ENCODE peak calls at places on chromosomes 5 and 9, in six cellular contexts. Y, X, C, D, W and L are unnamed samples.
A peak's percentile ranks its signal among the peaks of the same experiment; 100 is the strongest.

GRCh38 chr5:19492861-19493260 is 495.1 kb downstream of the CDH18 start:
- DNase-seq in X (no peak), W (no peak), Y (no peak), C (no peak), D (no peak), L (no peak)

GRCh38 chr5:168600409-168600808 is 21.2 kb upstream of the PANK3 start:
- DNase-seq in C (no peak), W (no peak), X (no peak), D (no peak), Y (no peak), L (no peak)

GRCh38 chr9:90642570-90643539 is at the start of gene DIRAS2:
- DNase-seq in Y (no peak), W (no peak), C (peak; percentile 26), X (peak; percentile 65), D (peak; percentile 98), L (peak; percentile 87)

GRCh38 chr9:93143830-93144530 is 9.9 kb upstream of the NINJ1 start:
- DNase-seq in X (no peak), Y (peak; percentile 45), D (no peak), C (peak; percentile 80), W (no peak), L (no peak)

GRCh38 chr9:107712390-107712789 is 222.8 kb upstream of the KLF4 start:
- DNase-seq in D (no peak), Y (no peak), W (no peak), X (peak; percentile 51), C (no peak), L (peak; percentile 84)

GRCh38 chr9:36148652-36149051 is 12.1 kb downstream of the GLIPR2 start:
- DNase-seq in D (no peak), W (no peak), C (peak; percentile 67), X (peak; percentile 99), Y (peak; percentile 4), L (peak; percentile 99)

GRCh38 chr5:143657814-143658395 is 154.1 kb upstream of the HMHB1 start:
- DNase-seq in Y (no peak), C (no peak), D (peak; percentile 89), X (peak; percentile 65), W (no peak), L (no peak)

GRCh38 chr9:128190516-128191405 is 611 bp downstream of the CIZ1 start:
- DNase-seq in D (peak; percentile 6), W (no peak), C (peak; percentile 37), Y (no peak), X (peak; percentile 9), L (no peak)

GRCh38 chr5:136484808-136485207 is 119.5 kb upstream of the TRPC7 start:
- DNase-seq in D (no peak), Y (no peak), X (no peak), C (no peak), W (no peak), L (no peak)

GRCh38 chr5:11075010-11075860 is 314.2 kb upstream of the DAP start:
- DNase-seq in C (no peak), X (no peak), W (no peak), Y (no peak), D (no peak), L (no peak)

GRCh38 chr5:32794086-32794485 is 83.0 kb downstream of the NPR3 start:
- DNase-seq in D (no peak), Y (no peak), C (no peak), X (peak; percentile 47), W (no peak), L (no peak)

GRCh38 chr9:19976226-19976625 is 187.4 kb upstream of the SLC24A2 start:
- DNase-seq in X (no peak), Y (no peak), C (peak; percentile 48), D (no peak), W (no peak), L (no peak)

GRCh38 chr9:135330307-135330631 is 149.3 kb upstream of the PPP1R26 start:
- DNase-seq in D (no peak), Y (no peak), C (no peak), X (no peak), W (no peak), L (no peak)